ENCODE peak calls at places on chromosomes 11 and 22, in four cellular contexts. C is GM12878, N is NB4, A is endothelial cell of umbilical vein. W is an unnamed sample.

GRCh38 chr11:115502636-115503082 is 1.6 kb downstream of the CADM1 start:
- DNase-seq in C (no peak), N (no peak), A (no peak), W (no peak)

GRCh38 chr11:96393753-96394348 is 4.0 kb downstream of the JRKL start:
- DNase-seq in C (peak; percentile 27), N (peak; percentile 66), A (peak; percentile 57), W (peak; percentile 43)

GRCh38 chr11:15197696-15198095 is 83.0 kb downstream of the INSC start:
- DNase-seq in C (no peak), N (no peak), A (no peak), W (no peak)

GRCh38 chr11:86916330-86916729 is 38.9 kb downstream of the FZD4 start:
- DNase-seq in C (no peak), N (no peak), A (peak; percentile 84), W (peak; percentile 60)

GRCh38 chr11:89491141-89491690 is at the start of gene NOX4:
- DNase-seq in C (no peak), N (no peak), A (peak; percentile 89), W (no peak)

GRCh38 chr11:12199231-12199948 is 89.0 kb downstream of the MICAL2 start:
- DNase-seq in C (no peak), N (no peak), A (peak; percentile 70), W (no peak)

GRCh38 chr11:106482920-106483761 is 405.7 kb downstream of the AASDHPPT start:
- DNase-seq in C (no peak), N (no peak), A (peak; percentile 49), W (no peak)

GRCh38 chr11:65223031-65223430 is 38.7 kb upstream of the POLA2 start:
- DNase-seq in C (no peak), N (no peak), A (no peak), W (no peak)

GRCh38 chr11:65034423-65034822 is 6.6 kb upstream of the SAC3D1 start:
- DNase-seq in C (no peak), N (no peak), A (no peak), W (no peak)

GRCh38 chr22:43090130-43090789 is 1.1 kb upstream of the TTLL1 start:
- DNase-seq in C (peak; percentile 46), N (peak; percentile 88), A (peak; percentile 80), W (peak; percentile 82)

GRCh38 chr11:40187092-40187403 is 1272.4 kb downstream of the LRRC4C start:
- DNase-seq in C (no peak), N (no peak), A (no peak), W (no peak)

GRCh38 chr22:40687706-40688105 is 8.4 kb downstream of the MCHR1 start:
- DNase-seq in C (no peak), N (no peak), A (no peak), W (no peak)

GRCh38 chr22:48941903-48942625 is 885.6 kb downstream of the BRD1 start:
- DNase-seq in C (no peak), N (no peak), A (no peak), W (no peak)

GRCh38 chr11:65506316-65506769 is 7.5 kb downstream of the MALAT1 start:
- DNase-seq in C (no peak), N (peak; percentile 75), A (no peak), W (no peak)

GRCh38 chr11:127238321-127238720 is 237.8 kb upstream of the KIRREL3 start:
- DNase-seq in C (no peak), N (no peak), A (no peak), W (no peak)

GRCh38 chr11:44018127-44018521 is 29.7 kb upstream of the ACCSL start:
- DNase-seq in C (no peak), N (no peak), A (no peak), W (no peak)

GRCh38 chr11:78551066-78551465 is 23.6 kb downstream of the NARS2 start:
- DNase-seq in C (no peak), N (no peak), A (no peak), W (no peak)

GRCh38 chr11:10651579-10652361 is 41.8 kb downstream of the IRAG1 start:
- DNase-seq in C (no peak), N (no peak), A (no peak), W (no peak)

GRCh38 chr11:110431212-110432073 is 1.7 kb downstream of the FDX1 start:
- DNase-seq in C (no peak), N (peak; percentile 31), A (no peak), W (no peak)

GRCh38 chr22:34866501-34867171 is 199.3 kb upstream of the ISX start:
- DNase-seq in C (no peak), N (no peak), A (no peak), W (no peak)

GRCh38 chr11:64059339-64060176 is 23.8 kb downstream of the FLRT1 start:
- DNase-seq in C (no peak), N (no peak), A (no peak), W (no peak)

GRCh38 chr11:112822478-112823274 is 138.5 kb upstream of the NCAM1 start:
- DNase-seq in C (no peak), N (no peak), A (no peak), W (no peak)

GRCh38 chr11:77381749-77382693 is 80.5 kb upstream of the GDPD4 start:
- DNase-seq in C (no peak), N (peak; percentile 23), A (peak; percentile 23), W (no peak)

GRCh38 chr11:94511932-94512781 is at the start of gene C11orf97:
- DNase-seq in C (no peak), N (peak; percentile 75), A (peak; percentile 49), W (peak; percentile 8)

GRCh38 chr11:128599729-128600128 is 12.4 kb upstream of the ETS1 start:
- DNase-seq in C (no peak), N (no peak), A (no peak), W (no peak)

GRCh38 chr22:38452373-38453064 is 2.5 kb downstream of the KCNJ4 start:
- DNase-seq in C (no peak), N (no peak), A (no peak), W (no peak)
- TF ChIP-seq MYC in C (no peak), N (no peak), A (no peak), W (no peak)

GRCh38 chr11:74138021-74138420 is 32.8 kb downstream of the C2CD3 start:
- DNase-seq in C (no peak), N (no peak), A (no peak), W (peak; percentile 68)

GRCh38 chr11:74135516-74135840 is 35.3 kb downstream of the C2CD3 start:
- DNase-seq in C (no peak), N (no peak), A (no peak), W (no peak)

GRCh38 chr11:74139151-74139918 is 31.5 kb downstream of the C2CD3 start:
- DNase-seq in C (no peak), N (no peak), A (no peak), W (no peak)

GRCh38 chr11:74141274-74141695 is 29.5 kb downstream of the C2CD3 start:
- DNase-seq in C (no peak), N (no peak), A (peak; percentile 24), W (peak; percentile 82)

GRCh38 chr11:74138572-74138971 is 32.2 kb downstream of the C2CD3 start:
- DNase-seq in C (no peak), N (no peak), A (peak; percentile 86), W (peak; percentile 74)
- TF ChIP-seq MYC in C (no peak), N (no peak), A (no peak), W (no peak)

GRCh38 chr22:23498811-23499798 is 81.0 kb downstream of the IGLL1 start:
- DNase-seq in C (no peak), N (no peak), A (no peak), W (no peak)

GRCh38 chr22:23501708-23502107 is 78.4 kb downstream of the IGLL1 start:
- DNase-seq in C (no peak), N (no peak), A (no peak), W (no peak)

GRCh38 chr22:23499845-23500500 is 80.1 kb downstream of the IGLL1 start:
- DNase-seq in C (no peak), N (no peak), A (no peak), W (no peak)

GRCh38 chr22:23501244-23501643 is 78.8 kb downstream of the IGLL1 start:
- DNase-seq in C (no peak), N (no peak), A (no peak), W (no peak)

GRCh38 chr22:23500508-23501208 is 79.4 kb downstream of the IGLL1 start:
- DNase-seq in C (no peak), N (no peak), A (no peak), W (no peak)
- TF ChIP-seq MYC in C (no peak), N (no peak), A (no peak), W (no peak)

GRCh38 chr11:59112494-59112893 is 5.5 kb downstream of the FAM111B start:
- DNase-seq in C (no peak), N (no peak), A (no peak), W (no peak)
- TF ChIP-seq MYC in C (no peak), N (no peak), A (no peak), W (no peak)

GRCh38 chr11:28009383-28009782 is 98.6 kb downstream of the KIF18A start:
- DNase-seq in C (no peak), N (peak; percentile 8), A (no peak), W (no peak)

GRCh38 chr11:28011813-28012212 is 96.1 kb downstream of the KIF18A start:
- DNase-seq in C (no peak), N (no peak), A (no peak), W (no peak)

DNA sequence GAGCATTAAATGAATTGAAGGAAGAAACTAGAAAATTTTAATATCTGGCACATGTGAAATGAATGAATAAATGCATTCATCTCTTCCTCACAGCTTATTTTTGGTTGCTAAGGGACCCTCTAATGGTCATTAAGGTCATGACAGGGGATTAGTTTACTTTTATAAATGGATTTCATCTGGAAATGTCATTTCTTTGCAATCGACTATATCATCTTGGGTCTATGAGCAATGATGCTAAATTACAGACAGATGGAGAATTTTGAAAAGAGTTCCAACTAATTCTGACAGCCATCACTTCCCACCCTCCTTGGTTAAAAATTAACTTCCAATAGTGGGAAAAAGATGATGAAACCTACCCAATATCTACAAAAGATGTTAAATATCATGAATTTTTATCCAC is 98.0 kb downstream of the KIF18A start:
- DNase-seq in C (no peak), N (no peak), A (no peak), W (no peak)
- TF ChIP-seq MYC in C (no peak), N (no peak), A (no peak), W (no peak)

DNA sequence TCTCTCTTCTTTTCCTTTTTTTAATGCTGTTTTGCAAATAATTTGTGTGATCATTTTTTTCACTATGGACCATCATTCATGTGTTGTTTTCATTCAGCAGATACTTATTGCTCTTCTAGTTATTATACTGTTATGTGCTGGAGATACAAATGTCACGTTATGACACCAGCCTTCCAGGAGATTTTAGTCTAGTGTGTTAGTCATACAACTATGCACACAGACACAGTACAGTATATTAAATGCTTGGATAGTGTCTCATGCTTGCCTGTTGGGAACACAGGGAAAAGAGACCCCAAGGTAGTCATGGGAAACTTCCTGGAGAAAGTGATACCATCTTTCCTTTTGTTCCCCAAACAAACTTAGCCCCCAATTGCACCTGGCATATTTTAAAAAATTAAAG is 116.1 kb downstream of the UVRAG start:
- DNase-seq in C (no peak), N (no peak), A (no peak), W (no peak)
- TF ChIP-seq MYC in C (no peak), N (no peak), A (no peak), W (no peak)

W was measured in A549.